ENCODE peak calls at places on chromosomes 11 and 22, in four cellular contexts. S, X, K and W are unnamed samples.

GRCh38 chr11:122486793-122487495 is 168.6 kb upstream of the UBASH3B start:
- DNase-seq in S (peak; percentile 6), X (no peak), K (no peak), W (no peak)

GRCh38 chr22:19611590-19611989 is 87.4 kb upstream of the CLDN5 start:
- DNase-seq in S (no peak), X (no peak), K (no peak), W (no peak)

GRCh38 chr11:32960553-32961164 is 55.0 kb upstream of the DEPDC7 start:
- DNase-seq in S (peak; percentile 79), X (no peak), K (no peak), W (no peak)

GRCh38 chr11:102421262-102421661 is 31.3 kb downstream of the TMEM123 start:
- DNase-seq in S (no peak), X (no peak), K (no peak), W (no peak)

GRCh38 chr11:114262681-114263509 is 33.3 kb upstream of the NNMT start:
- DNase-seq in S (peak; percentile 75), X (peak; percentile 47), K (peak; percentile 48), W (no peak)

GRCh38 chr11:108973402-108974119 is 308.7 kb downstream of the DDX10 start:
- DNase-seq in S (peak; percentile 89), X (no peak), K (no peak), W (no peak)

GRCh38 chr11:96196074-96196787 is 146.8 kb downstream of the MAML2 start:
- DNase-seq in S (no peak), X (no peak), K (no peak), W (no peak)

GRCh38 chr11:35662061-35662648 is 420 bp upstream of the TRIM44 start:
- DNase-seq in S (no peak), X (no peak), K (peak; percentile 3), W (no peak)

GRCh38 chr11:57340228-57340627 is 2.1 kb downstream of the P2RX3 start:
- DNase-seq in S (no peak), X (no peak), K (no peak), W (no peak)
- TF ChIP-seq CTCF in S (peak; percentile 19), X (no peak), K (no peak), W (no peak)

GRCh38 chr11:127018683-127019279 is 18.2 kb upstream of the KIRREL3 start:
- DNase-seq in S (no peak), X (no peak), K (no peak), W (no peak)

GRCh38 chr11:127013550-127013949 is 13.0 kb upstream of the KIRREL3 start:
- DNase-seq in S (no peak), X (no peak), K (no peak), W (no peak)

DNA sequence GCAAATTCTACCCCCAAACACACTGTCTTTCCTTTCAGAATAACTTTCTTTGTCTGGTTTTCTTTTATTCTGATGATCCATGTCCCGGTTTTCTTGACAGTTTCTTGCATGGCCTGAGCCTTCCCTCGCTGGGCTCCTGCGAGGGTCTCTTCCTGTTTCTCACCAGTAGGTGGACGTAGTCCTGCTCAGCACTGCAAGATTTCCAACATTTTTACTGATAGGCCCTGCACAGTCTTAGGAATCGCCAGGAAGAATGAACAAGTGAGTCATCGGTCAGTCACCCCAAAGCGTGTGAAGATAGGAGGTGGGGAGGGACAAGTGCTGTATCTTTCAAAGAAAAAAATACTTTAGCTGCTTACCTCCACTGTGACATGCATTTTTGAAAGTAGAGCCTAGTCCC is 16.9 kb upstream of the KIRREL3 start:
- DNase-seq in S (peak; percentile 30), X (no peak), K (no peak), W (no peak)
- TF ChIP-seq CTCF in S (peak; percentile 22), X (no peak), K (no peak), W (no peak)

DNA sequence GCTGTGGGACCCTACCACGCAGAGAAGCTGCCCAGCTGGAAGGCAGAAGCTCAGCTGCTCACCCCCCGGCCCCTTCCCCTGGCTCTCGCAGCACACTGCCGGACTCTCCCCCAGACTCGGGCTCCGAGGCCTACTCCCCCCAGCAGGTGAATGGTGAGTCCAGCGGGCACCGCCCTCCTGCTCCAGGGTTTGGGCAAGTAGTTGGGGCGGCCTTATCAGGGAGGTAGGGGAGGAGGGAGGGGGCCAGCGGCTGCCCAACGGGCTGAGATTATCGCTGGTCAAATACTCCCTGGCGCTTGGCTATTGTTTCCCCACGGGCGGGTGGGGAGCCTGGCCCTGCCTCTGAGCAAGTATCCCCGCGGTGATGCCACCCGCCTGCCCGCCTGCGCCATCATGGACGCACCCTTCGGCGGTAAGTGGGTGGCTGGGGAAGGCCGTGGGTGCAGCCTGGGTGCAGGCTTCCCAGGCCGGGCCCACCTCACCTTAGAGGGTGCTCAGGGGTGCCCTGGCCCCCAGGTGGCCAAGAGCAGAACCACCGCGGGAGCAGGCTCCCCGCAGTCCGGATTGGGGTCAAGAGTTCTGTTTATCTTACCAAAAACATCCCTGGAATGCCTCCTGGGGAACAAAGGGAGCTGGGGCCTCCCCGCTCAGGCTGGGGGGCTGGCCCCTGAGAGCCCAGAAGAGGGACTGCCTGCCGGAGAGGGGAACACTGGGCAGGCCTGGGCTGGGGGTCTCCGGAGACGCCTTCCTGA is 16.9 kb downstream of the MYRF start:
- DNase-seq in S (peak; percentile 46), X (peak; percentile 74), K (no peak), W (no peak)
- TF ChIP-seq CTCF in S (peak; percentile 29), X (peak; percentile 22), K (no peak), W (no peak)

GRCh38 chr11:119418759-119419158 is 4.2 kb downstream of the THY1 start:
- DNase-seq in S (no peak), X (no peak), K (no peak), W (no peak)

GRCh38 chr11:119415517-119415916 is 7.5 kb downstream of the THY1 start:
- DNase-seq in S (no peak), X (no peak), K (no peak), W (no peak)

GRCh38 chr11:119415966-119416365 is 7.0 kb downstream of the THY1 start:
- DNase-seq in S (no peak), X (no peak), K (no peak), W (no peak)

GRCh38 chr11:119417726-119418540 is 5.0 kb downstream of the THY1 start:
- DNase-seq in S (peak; percentile 70), X (no peak), K (peak; percentile 87), W (no peak)

GRCh38 chr11:119416606-119417580 is 6.1 kb downstream of the THY1 start:
- DNase-seq in S (peak; percentile 59), X (no peak), K (peak; percentile 13), W (no peak)
- TF ChIP-seq CTCF in S (no peak), X (no peak), K (no peak), W (no peak)

DNA sequence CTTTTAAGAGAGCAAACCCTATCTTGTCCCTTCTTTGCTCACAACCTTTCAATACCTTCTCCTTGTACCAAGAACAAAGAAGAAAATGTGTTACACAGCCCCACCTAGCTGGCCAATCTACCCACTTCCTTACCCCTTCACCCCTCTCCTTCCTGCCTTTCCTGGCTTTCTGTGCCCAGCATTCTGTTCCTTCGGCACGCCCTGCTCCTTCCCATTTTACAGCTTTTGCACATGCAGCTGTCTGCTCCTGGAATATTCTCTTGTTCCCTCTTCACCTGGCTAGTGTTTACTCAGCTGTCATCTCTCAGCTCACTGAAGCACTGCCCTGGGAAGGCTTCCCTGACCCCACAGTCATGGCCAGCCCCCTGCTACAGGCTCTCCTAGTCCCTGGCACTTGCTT is 30.6 kb downstream of the SERPINH1 start:
- DNase-seq in S (no peak), X (no peak), K (no peak), W (no peak)
- TF ChIP-seq CTCF in S (no peak), X (no peak), K (no peak), W (no peak)